ENCODE peak calls at places on chromosomes 13 and 19, in four cellular contexts. One of them, this sample, is unnamed.

GRCh38 chr13:102609696-102610095 is 12.9 kb downstream of the TPP2 start:
- DNase-seq in esophagus squamous epithelium: no peak
- DNase-seq in upper lobe of right lung: no peak
- DNase-seq in lower leg skin: no peak
- DNase-seq in this sample: no peak

GRCh38 chr13:106133025-106133424 is 402.4 kb downstream of the EFNB2 start:
- DNase-seq in esophagus squamous epithelium: no peak
- DNase-seq in upper lobe of right lung: no peak
- DNase-seq in lower leg skin: no peak
- DNase-seq in this sample: no peak

GRCh38 chr19:1655131-1655981 is 2.9 kb upstream of the TCF3 start:
- DNase-seq in esophagus squamous epithelium: no peak
- DNase-seq in upper lobe of right lung: no peak
- DNase-seq in lower leg skin: no peak
- DNase-seq in this sample: no peak

GRCh38 chr19:10290439-10290875 is 705 bp downstream of the ICAM5 start:
- DNase-seq in esophagus squamous epithelium: no peak
- DNase-seq in upper lobe of right lung: no peak
- DNase-seq in lower leg skin: no peak
- DNase-seq in this sample: no peak

GRCh38 chr19:23118400-23118799 is 1.6 kb downstream of the ZNF730 start:
- DNase-seq in esophagus squamous epithelium: no peak
- DNase-seq in upper lobe of right lung: no peak
- DNase-seq in lower leg skin: no peak
- DNase-seq in this sample: no peak

GRCh38 chr13:44359983-44360375 is 13.6 kb upstream of the SERP2 start:
- DNase-seq in esophagus squamous epithelium: no peak
- DNase-seq in upper lobe of right lung: no peak
- DNase-seq in lower leg skin: no peak
- DNase-seq in this sample: no peak

GRCh38 chr19:33456076-33456844 is 65.3 kb downstream of the PEPD start:
- DNase-seq in esophagus squamous epithelium: no peak
- DNase-seq in upper lobe of right lung: peak
- DNase-seq in lower leg skin: peak
- DNase-seq in this sample: peak

GRCh38 chr13:76637651-76638111 is 248.5 kb downstream of the KCTD12 start:
- DNase-seq in esophagus squamous epithelium: no peak
- DNase-seq in upper lobe of right lung: no peak
- DNase-seq in lower leg skin: no peak
- DNase-seq in this sample: no peak

GRCh38 chr19:28915737-28916460 is 297.1 kb downstream of the UQCRFS1 start:
- DNase-seq in esophagus squamous epithelium: no peak
- DNase-seq in upper lobe of right lung: no peak
- DNase-seq in lower leg skin: no peak
- DNase-seq in this sample: no peak

GRCh38 chr13:31945202-31945978 is 86.2 kb upstream of the FRY start:
- DNase-seq in esophagus squamous epithelium: no peak
- DNase-seq in upper lobe of right lung: peak
- DNase-seq in lower leg skin: peak
- DNase-seq in this sample: no peak

GRCh38 chr13:92187378-92187989 is 789.1 kb downstream of the GPC5 start:
- DNase-seq in esophagus squamous epithelium: no peak
- DNase-seq in upper lobe of right lung: no peak
- DNase-seq in lower leg skin: no peak
- DNase-seq in this sample: no peak

GRCh38 chr19:49340069-49340864 is 5.1 kb downstream of the CD37 start:
- DNase-seq in esophagus squamous epithelium: no peak
- DNase-seq in upper lobe of right lung: peak
- DNase-seq in lower leg skin: peak
- DNase-seq in this sample: peak

GRCh38 chr13:112325941-112326645 is 50.1 kb upstream of the SPACA7 start:
- DNase-seq in esophagus squamous epithelium: no peak
- DNase-seq in upper lobe of right lung: no peak
- DNase-seq in lower leg skin: no peak
- DNase-seq in this sample: no peak

GRCh38 chr13:113863511-113864302 is at the start of gene GAS6:
- DNase-seq in esophagus squamous epithelium: no peak
- DNase-seq in upper lobe of right lung: peak
- DNase-seq in lower leg skin: peak
- DNase-seq in this sample: no peak

GRCh38 chr13:99694251-99694650 is 193.0 kb downstream of the TM9SF2 start:
- DNase-seq in esophagus squamous epithelium: no peak
- DNase-seq in upper lobe of right lung: no peak
- DNase-seq in lower leg skin: no peak
- DNase-seq in this sample: no peak

GRCh38 chr19:14073925-14074838 is 1.6 kb downstream of the MISP3 start:
- DNase-seq in esophagus squamous epithelium: no peak
- DNase-seq in upper lobe of right lung: peak
- DNase-seq in lower leg skin: peak
- DNase-seq in this sample: no peak

GRCh38 chr19:13149628-13150186 is 468 bp downstream of the STX10 start:
- DNase-seq in esophagus squamous epithelium: no peak
- DNase-seq in upper lobe of right lung: peak
- DNase-seq in lower leg skin: peak
- DNase-seq in this sample: no peak

GRCh38 chr19:3605770-3606169 is 905 bp downstream of the TBXA2R start:
- DNase-seq in esophagus squamous epithelium: no peak
- DNase-seq in upper lobe of right lung: no peak
- DNase-seq in lower leg skin: no peak
- DNase-seq in this sample: no peak

GRCh38 chr19:16206637-16207036 is 8.9 kb downstream of the AP1M1 start:
- DNase-seq in esophagus squamous epithelium: no peak
- DNase-seq in upper lobe of right lung: peak
- DNase-seq in lower leg skin: no peak
- DNase-seq in this sample: no peak

GRCh38 chr19:10124429-10124828 is 4.7 kb upstream of the EIF3G start:
- DNase-seq in esophagus squamous epithelium: no peak
- DNase-seq in upper lobe of right lung: no peak
- DNase-seq in lower leg skin: no peak
- DNase-seq in this sample: no peak

GRCh38 chr13:63700366-63700765 is 2284.7 kb upstream of the PCDH20 start:
- DNase-seq in esophagus squamous epithelium: no peak
- DNase-seq in upper lobe of right lung: no peak
- DNase-seq in lower leg skin: no peak
- DNase-seq in this sample: no peak

GRCh38 chr13:34931572-34931971 is 10.5 kb upstream of the NBEA start:
- DNase-seq in esophagus squamous epithelium: no peak
- DNase-seq in upper lobe of right lung: no peak
- DNase-seq in lower leg skin: no peak
- DNase-seq in this sample: no peak

GRCh38 chr19:18502633-18503294 is 19.1 kb downstream of the ELL start:
- DNase-seq in esophagus squamous epithelium: no peak
- DNase-seq in upper lobe of right lung: no peak
- DNase-seq in lower leg skin: no peak
- DNase-seq in this sample: no peak

GRCh38 chr13:110559429-110559943 is 2.0 kb downstream of the RAB20 start:
- DNase-seq in esophagus squamous epithelium: no peak
- DNase-seq in upper lobe of right lung: peak
- DNase-seq in lower leg skin: peak
- DNase-seq in this sample: no peak

GRCh38 chr19:33317522-33317921 is 15.2 kb upstream of the CEBPA start:
- DNase-seq in esophagus squamous epithelium: no peak
- DNase-seq in upper lobe of right lung: no peak
- DNase-seq in lower leg skin: no peak
- DNase-seq in this sample: no peak

GRCh38 chr19:4100647-4101495 is 23.1 kb downstream of the MAP2K2 start:
- DNase-seq in esophagus squamous epithelium: no peak
- DNase-seq in upper lobe of right lung: no peak
- DNase-seq in lower leg skin: no peak
- DNase-seq in this sample: no peak

GRCh38 chr13:40355126-40355719 is 311.2 kb downstream of the FOXO1 start:
- DNase-seq in esophagus squamous epithelium: no peak
- DNase-seq in upper lobe of right lung: no peak
- DNase-seq in lower leg skin: peak
- DNase-seq in this sample: no peak

GRCh38 chr13:27956576-27957300 is 12.4 kb downstream of the CDX2 start:
- DNase-seq in esophagus squamous epithelium: no peak
- DNase-seq in upper lobe of right lung: no peak
- DNase-seq in lower leg skin: no peak
- DNase-seq in this sample: no peak

GRCh38 chr19:47507031-47507430 is 7.8 kb downstream of the NAPA start:
- DNase-seq in esophagus squamous epithelium: no peak
- DNase-seq in upper lobe of right lung: no peak
- DNase-seq in lower leg skin: no peak
- DNase-seq in this sample: no peak

GRCh38 chr19:19192910-19193423 is 909 bp downstream of the RFXANK start:
- DNase-seq in esophagus squamous epithelium: no peak
- DNase-seq in upper lobe of right lung: no peak
- DNase-seq in lower leg skin: no peak
- DNase-seq in this sample: no peak

DNA sequence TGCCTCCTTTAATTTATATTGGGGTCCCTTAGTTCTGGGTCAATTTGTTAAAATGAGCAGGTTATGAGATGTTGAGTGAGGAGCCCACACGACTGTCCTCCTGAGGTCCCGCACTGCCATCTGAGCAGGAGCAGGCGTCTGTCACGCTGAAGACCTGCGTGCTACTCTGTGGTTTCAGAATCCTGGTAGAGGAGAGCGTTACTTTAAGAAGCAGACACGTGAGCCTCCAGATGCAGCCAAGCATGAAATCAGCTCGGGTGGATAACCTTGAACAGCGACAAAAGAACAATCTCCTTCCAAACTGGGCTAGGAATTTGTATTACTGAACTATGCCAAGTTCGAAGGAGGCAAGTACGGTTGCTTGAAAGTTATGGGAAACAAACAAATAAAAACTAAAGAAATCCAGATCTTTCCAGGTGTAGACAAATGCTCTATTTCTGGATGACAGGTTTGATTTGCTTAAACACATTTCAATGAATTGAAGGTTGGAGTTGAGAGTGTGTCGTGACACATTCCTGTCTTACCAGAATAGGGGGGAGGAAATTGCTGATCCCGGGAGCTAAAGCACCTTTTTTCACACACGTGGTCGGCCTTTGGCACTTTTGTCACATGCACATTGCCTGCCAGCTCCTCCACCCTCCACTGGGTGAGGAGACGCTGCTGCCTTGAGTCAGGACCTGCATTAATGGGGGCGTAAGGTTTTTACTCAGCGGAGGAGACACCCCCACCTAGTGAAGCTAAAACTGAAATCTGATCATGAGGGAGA is 945.5 kb upstream of the SLC10A2 start:
- DNase-seq in esophagus squamous epithelium: no peak
- DNase-seq in upper lobe of right lung: no peak
- DNase-seq in lower leg skin: no peak
- DNase-seq in this sample: no peak
- TF ChIP-seq CTCF in esophagus squamous epithelium: no peak
- TF ChIP-seq CTCF in upper lobe of right lung: no peak
- TF ChIP-seq CTCF in lower leg skin: no peak
- TF ChIP-seq CTCF in this sample: no peak

DNA sequence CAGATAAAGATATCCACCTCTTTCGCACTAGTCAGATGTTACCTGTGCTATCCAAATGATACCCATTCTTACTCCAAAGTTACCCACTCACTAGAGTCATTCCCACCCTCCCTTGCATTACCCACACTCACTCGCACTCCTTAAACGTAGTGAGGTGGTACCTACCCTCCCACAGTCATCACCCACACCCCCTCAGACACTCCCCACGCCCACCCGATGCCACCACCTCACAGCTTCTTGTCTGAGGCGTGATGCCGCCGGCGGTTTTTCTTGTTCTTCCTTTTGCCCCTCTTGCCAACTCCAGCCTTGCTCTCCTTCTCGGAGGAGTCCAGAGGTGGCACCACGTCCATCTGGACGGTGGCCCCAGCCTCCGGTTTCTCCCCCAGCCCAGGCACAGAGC is 1.2 kb downstream of the PNMA8C start:
- DNase-seq in esophagus squamous epithelium: no peak
- DNase-seq in upper lobe of right lung: no peak
- DNase-seq in lower leg skin: no peak
- DNase-seq in this sample: no peak
- TF ChIP-seq CTCF in esophagus squamous epithelium: no peak
- TF ChIP-seq CTCF in upper lobe of right lung: no peak
- TF ChIP-seq CTCF in lower leg skin: no peak
- TF ChIP-seq CTCF in this sample: no peak

GRCh38 chr19:34549833-34550232 is 68.3 kb downstream of the WTIP start:
- DNase-seq in esophagus squamous epithelium: no peak
- DNase-seq in upper lobe of right lung: no peak
- DNase-seq in lower leg skin: no peak
- DNase-seq in this sample: no peak

GRCh38 chr19:34560229-34560628 is 78.7 kb downstream of the WTIP start:
- DNase-seq in esophagus squamous epithelium: no peak
- DNase-seq in upper lobe of right lung: no peak
- DNase-seq in lower leg skin: no peak
- DNase-seq in this sample: no peak

GRCh38 chr19:34559045-34559444 is 77.5 kb downstream of the WTIP start:
- DNase-seq in esophagus squamous epithelium: no peak
- DNase-seq in upper lobe of right lung: no peak
- DNase-seq in lower leg skin: no peak
- DNase-seq in this sample: no peak

GRCh38 chr19:34556500-34556899 is 74.9 kb downstream of the WTIP start:
- DNase-seq in esophagus squamous epithelium: no peak
- DNase-seq in upper lobe of right lung: no peak
- DNase-seq in lower leg skin: no peak
- DNase-seq in this sample: no peak

DNA sequence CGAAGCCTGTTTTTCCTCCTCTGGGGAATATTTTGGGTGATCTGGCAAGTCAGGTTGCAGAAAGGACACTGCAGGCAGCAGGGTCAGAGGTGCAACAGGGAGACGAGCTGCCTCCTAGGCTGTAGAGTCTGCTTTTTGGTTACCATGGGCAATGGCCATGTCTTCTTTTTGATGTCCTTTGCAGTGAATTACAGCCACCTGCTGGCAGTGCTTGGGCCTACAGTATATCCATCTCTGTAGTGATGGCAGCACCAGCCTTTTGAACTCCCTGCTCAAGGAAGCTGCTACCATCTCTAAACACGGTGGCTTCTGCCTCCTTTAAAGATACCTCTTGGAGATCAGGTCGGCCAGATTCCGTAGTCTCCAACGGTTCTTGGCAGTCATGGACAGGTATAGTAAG is 73.9 kb downstream of the WTIP start:
- DNase-seq in esophagus squamous epithelium: no peak
- DNase-seq in upper lobe of right lung: no peak
- DNase-seq in lower leg skin: no peak
- DNase-seq in this sample: no peak
- TF ChIP-seq CTCF in esophagus squamous epithelium: no peak
- TF ChIP-seq CTCF in upper lobe of right lung: no peak
- TF ChIP-seq CTCF in lower leg skin: no peak
- TF ChIP-seq CTCF in this sample: peak

DNA sequence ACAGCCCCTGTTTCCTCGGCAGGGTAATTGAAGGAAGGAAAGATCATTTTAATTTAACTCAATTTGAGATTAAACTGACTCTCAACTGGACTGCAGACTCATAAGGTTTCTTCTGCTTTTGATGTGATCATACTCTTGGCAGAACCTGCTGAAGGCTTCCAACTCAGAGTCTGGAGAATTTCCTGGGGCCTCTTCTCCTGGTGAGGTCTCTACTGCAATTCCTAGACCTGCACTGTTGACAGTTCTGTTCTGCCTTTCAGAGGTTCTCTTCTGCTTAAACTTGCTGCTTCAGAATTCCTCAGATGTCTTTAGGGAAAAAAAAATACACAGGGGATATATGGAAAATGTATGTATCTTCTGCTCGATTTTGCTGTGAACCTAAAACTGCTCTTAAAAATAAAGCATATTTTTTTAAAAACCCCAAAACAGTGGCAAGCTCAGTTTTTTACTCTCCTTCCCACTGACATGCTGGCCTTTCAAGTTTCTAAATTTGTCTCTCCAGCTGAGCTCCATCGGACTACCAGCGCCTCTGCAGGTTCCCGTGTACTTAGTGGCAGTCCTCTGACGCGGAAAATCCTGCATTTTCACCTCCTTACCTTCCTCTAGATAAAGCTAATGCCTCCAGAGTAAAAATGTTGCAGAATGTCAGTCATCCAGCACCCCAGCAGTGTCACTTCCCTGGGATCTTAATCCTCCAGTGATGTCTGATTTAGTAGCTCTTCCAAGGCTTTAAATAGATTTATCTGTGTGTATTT is 733.5 kb upstream of the SGCG start:
- DNase-seq in esophagus squamous epithelium: no peak
- DNase-seq in upper lobe of right lung: no peak
- DNase-seq in lower leg skin: no peak
- DNase-seq in this sample: no peak
- TF ChIP-seq CTCF in esophagus squamous epithelium: no peak
- TF ChIP-seq CTCF in upper lobe of right lung: no peak
- TF ChIP-seq CTCF in lower leg skin: no peak
- TF ChIP-seq CTCF in this sample: no peak

This sample was measured in chondrocyte.